ENCODE peak calls at places on chromosomes 5 and 9, in six cellular contexts. One of them, this sample, is unnamed.

GRCh38 chr5:127013407-127013806 is 17.0 kb downstream of the MARCHF3 start:
- DNase-seq in memory B cell: no peak
- DNase-seq in Right ventricle myocardium inferior: no peak
- DNase-seq in NCI-H1092 treated with DMSO at 0.1 percent for 48 hours: no peak
- DNase-seq in left colon: no peak
- DNase-seq in AG09319: no peak
- DNase-seq in this sample: no peak

GRCh38 chr9:78612089-78612488 is 315.2 kb downstream of the PSAT1 start:
- DNase-seq in memory B cell: no peak
- DNase-seq in Right ventricle myocardium inferior: no peak
- DNase-seq in NCI-H1092 treated with DMSO at 0.1 percent for 48 hours: no peak
- DNase-seq in left colon: no peak
- DNase-seq in AG09319: no peak
- DNase-seq in this sample: no peak

GRCh38 chr5:178866946-178867345 is 7.2 kb downstream of the ZNF354B start:
- DNase-seq in memory B cell: no peak
- DNase-seq in Right ventricle myocardium inferior: no peak
- DNase-seq in NCI-H1092 treated with DMSO at 0.1 percent for 48 hours: no peak
- DNase-seq in left colon: no peak
- DNase-seq in AG09319: no peak
- DNase-seq in this sample: no peak

GRCh38 chr9:100372648-100373047 is 19.9 kb upstream of the TEX10 start:
- DNase-seq in memory B cell: no peak
- DNase-seq in Right ventricle myocardium inferior: no peak
- DNase-seq in NCI-H1092 treated with DMSO at 0.1 percent for 48 hours: no peak
- DNase-seq in left colon: no peak
- DNase-seq in AG09319: no peak
- DNase-seq in this sample: no peak

GRCh38 chr9:69178583-69179011 is 4.5 kb downstream of the TJP2 start:
- DNase-seq in memory B cell: no peak
- DNase-seq in Right ventricle myocardium inferior: no peak
- DNase-seq in NCI-H1092 treated with DMSO at 0.1 percent for 48 hours: no peak
- DNase-seq in left colon: no peak
- DNase-seq in AG09319: no peak
- DNase-seq in this sample: peak; percentile 53

GRCh38 chr5:181024245-181025029 is 15.6 kb upstream of the BTNL9 start:
- DNase-seq in memory B cell: no peak
- DNase-seq in Right ventricle myocardium inferior: no peak
- DNase-seq in NCI-H1092 treated with DMSO at 0.1 percent for 48 hours: no peak
- DNase-seq in left colon: no peak
- DNase-seq in AG09319: no peak
- DNase-seq in this sample: no peak

GRCh38 chr5:119285070-119285916 is 70.5 kb upstream of the TNFAIP8 start:
- DNase-seq in memory B cell: no peak
- DNase-seq in Right ventricle myocardium inferior: no peak
- DNase-seq in NCI-H1092 treated with DMSO at 0.1 percent for 48 hours: no peak
- DNase-seq in left colon: no peak
- DNase-seq in AG09319: no peak
- DNase-seq in this sample: no peak

GRCh38 chr9:137275203-137275936 is 2.2 kb upstream of the TOR4A start:
- DNase-seq in memory B cell: no peak
- DNase-seq in Right ventricle myocardium inferior: no peak
- DNase-seq in NCI-H1092 treated with DMSO at 0.1 percent for 48 hours: no peak
- DNase-seq in left colon: no peak
- DNase-seq in AG09319: no peak
- DNase-seq in this sample: no peak

GRCh38 chr5:111999286-111999685 is 242.3 kb upstream of the NREP start:
- DNase-seq in memory B cell: no peak
- DNase-seq in Right ventricle myocardium inferior: no peak
- DNase-seq in NCI-H1092 treated with DMSO at 0.1 percent for 48 hours: no peak
- DNase-seq in left colon: no peak
- DNase-seq in AG09319: no peak
- DNase-seq in this sample: no peak

GRCh38 chr5:5826911-5827310 is 404.4 kb downstream of the ICE1 start:
- DNase-seq in memory B cell: no peak
- DNase-seq in Right ventricle myocardium inferior: no peak
- DNase-seq in NCI-H1092 treated with DMSO at 0.1 percent for 48 hours: no peak
- DNase-seq in left colon: no peak
- DNase-seq in AG09319: no peak
- DNase-seq in this sample: no peak

GRCh38 chr5:14750712-14751111 is 86.2 kb downstream of the OTULIN start:
- DNase-seq in memory B cell: no peak
- DNase-seq in Right ventricle myocardium inferior: no peak
- DNase-seq in NCI-H1092 treated with DMSO at 0.1 percent for 48 hours: no peak
- DNase-seq in left colon: no peak
- DNase-seq in AG09319: no peak
- DNase-seq in this sample: no peak

This sample was measured in HT-29.